ENCODE peak calls at places on chromosomes 2 and 18, in four cellular contexts. One of them, this sample, is unnamed.

GRCh38 chr2:217792611-217793527 is 209.9 kb downstream of the TNS1 start:
- DNase-seq in BJ: no peak
- DNase-seq in fibroblast of lung: peak
- DNase-seq in stomach: no peak
- DNase-seq in this sample: no peak

GRCh38 chr2:157839162-157839801 is 36.8 kb downstream of the ACVR1 start:
- DNase-seq in BJ: no peak
- DNase-seq in fibroblast of lung: peak
- DNase-seq in stomach: no peak
- DNase-seq in this sample: no peak

GRCh38 chr18:55054591-55054990 is 95.3 kb upstream of the CCDC68 start:
- DNase-seq in BJ: no peak
- DNase-seq in fibroblast of lung: peak
- DNase-seq in stomach: no peak
- DNase-seq in this sample: no peak

GRCh38 chr2:71417300-71418202 is 35.8 kb upstream of the DYSF start:
- DNase-seq in fibroblast of lung: no peak
- DNase-seq in stomach: no peak
- DNase-seq in BJ: no peak
- DNase-seq in this sample: no peak

GRCh38 chr2:15869871-15870270 is 70.5 kb upstream of the MYCN start:
- DNase-seq in stomach: no peak
- DNase-seq in fibroblast of lung: no peak
- DNase-seq in BJ: no peak
- DNase-seq in this sample: no peak

GRCh38 chr2:207970138-207970824 is 55.0 kb downstream of the PLEKHM3 start:
- DNase-seq in stomach: no peak
- DNase-seq in fibroblast of lung: no peak
- DNase-seq in BJ: no peak
- DNase-seq in this sample: no peak

GRCh38 chr2:33709986-33710385 is 110.9 kb upstream of the FAM98A start:
- DNase-seq in BJ: no peak
- DNase-seq in fibroblast of lung: no peak
- DNase-seq in stomach: no peak
- DNase-seq in this sample: no peak

GRCh38 chr2:43230481-43230880 is 4.1 kb upstream of the ZFP36L2 start:
- DNase-seq in fibroblast of lung: no peak
- DNase-seq in BJ: no peak
- DNase-seq in stomach: no peak
- DNase-seq in this sample: no peak

GRCh38 chr2:126627623-126628022 is 28.3 kb upstream of the GYPC start:
- DNase-seq in fibroblast of lung: peak
- DNase-seq in stomach: no peak
- DNase-seq in BJ: no peak
- DNase-seq in this sample: no peak

GRCh38 chr2:130827502-130828251 is 9.0 kb upstream of the ARHGEF4 start:
- DNase-seq in BJ: no peak
- DNase-seq in fibroblast of lung: peak
- DNase-seq in stomach: no peak
- DNase-seq in this sample: no peak

GRCh38 chr18:72623444-72623843 is 79.3 kb upstream of the CBLN2 start:
- DNase-seq in fibroblast of lung: no peak
- DNase-seq in stomach: no peak
- DNase-seq in BJ: no peak
- DNase-seq in this sample: no peak

GRCh38 chr2:105180491-105180972 is 61.0 kb upstream of the GPR45 start:
- DNase-seq in BJ: no peak
- DNase-seq in fibroblast of lung: no peak
- DNase-seq in stomach: no peak
- DNase-seq in this sample: no peak

GRCh38 chr2:238267884-238268680 is 20.3 kb downstream of the PER2 start:
- DNase-seq in fibroblast of lung: no peak
- DNase-seq in BJ: no peak
- DNase-seq in stomach: no peak
- DNase-seq in this sample: no peak

GRCh38 chr2:144151877-144152276 is 368.0 kb downstream of the ZEB2 start:
- DNase-seq in fibroblast of lung: no peak
- DNase-seq in stomach: no peak
- DNase-seq in BJ: no peak
- DNase-seq in this sample: no peak

GRCh38 chr18:74831571-74832250 is 234.0 kb downstream of the ZNF407 start:
- DNase-seq in BJ: no peak
- DNase-seq in fibroblast of lung: no peak
- DNase-seq in stomach: no peak
- DNase-seq in this sample: no peak

GRCh38 chr2:138209009-138209408 is 244.7 kb downstream of the HNMT start:
- DNase-seq in stomach: no peak
- DNase-seq in BJ: no peak
- DNase-seq in fibroblast of lung: no peak
- DNase-seq in this sample: no peak

GRCh38 chr2:62180960-62181359 is 15.0 kb upstream of the B3GNT2 start:
- DNase-seq in BJ: no peak
- DNase-seq in stomach: no peak
- DNase-seq in fibroblast of lung: no peak
- DNase-seq in this sample: no peak

GRCh38 chr2:77228379-77228778 is 293.8 kb downstream of the LRRTM4 start:
- DNase-seq in fibroblast of lung: peak
- DNase-seq in stomach: no peak
- DNase-seq in BJ: no peak
- DNase-seq in this sample: no peak

GRCh38 chr2:88764141-88764849 is 72.8 kb downstream of the RPIA start:
- DNase-seq in fibroblast of lung: no peak
- DNase-seq in BJ: no peak
- DNase-seq in stomach: no peak
- DNase-seq in this sample: no peak

GRCh38 chr2:216195565-216195978 is 86.4 kb downstream of the XRCC5 start:
- DNase-seq in stomach: no peak
- DNase-seq in BJ: peak
- DNase-seq in fibroblast of lung: peak
- DNase-seq in this sample: peak

GRCh38 chr2:35585972-35586371 is 769.6 kb upstream of the CRIM1 start:
- DNase-seq in fibroblast of lung: no peak
- DNase-seq in BJ: no peak
- DNase-seq in stomach: no peak
- DNase-seq in this sample: no peak

GRCh38 chr2:105571445-105571987 is 172.7 kb upstream of the FHL2 start:
- DNase-seq in BJ: no peak
- DNase-seq in fibroblast of lung: no peak
- DNase-seq in stomach: no peak
- DNase-seq in this sample: no peak

GRCh38 chr18:76496200-76496890 is 1.3 kb upstream of the ZNF516 start:
- DNase-seq in stomach: peak
- DNase-seq in BJ: no peak
- DNase-seq in fibroblast of lung: peak
- DNase-seq in this sample: no peak

GRCh38 chr18:70046207-70046606 is 98.5 kb upstream of the CD226 start:
- DNase-seq in fibroblast of lung: peak
- DNase-seq in stomach: no peak
- DNase-seq in BJ: no peak
- DNase-seq in this sample: no peak

GRCh38 chr18:26869640-26870039 is 4.1 kb upstream of the AQP4 start:
- DNase-seq in stomach: no peak
- DNase-seq in BJ: no peak
- DNase-seq in fibroblast of lung: no peak
- DNase-seq in this sample: no peak

GRCh38 chr18:5625076-5625475 is 81.3 kb upstream of the EPB41L3 start:
- DNase-seq in stomach: no peak
- DNase-seq in fibroblast of lung: no peak
- DNase-seq in BJ: no peak
- DNase-seq in this sample: no peak

GRCh38 chr2:229048134-229048533 is 223.0 kb downstream of the PID1 start:
- DNase-seq in stomach: no peak
- DNase-seq in BJ: no peak
- DNase-seq in fibroblast of lung: no peak
- DNase-seq in this sample: no peak

GRCh38 chr2:33106115-33106514 is 159.4 kb downstream of the LTBP1 start:
- DNase-seq in stomach: no peak
- DNase-seq in fibroblast of lung: no peak
- DNase-seq in BJ: no peak
- DNase-seq in this sample: no peak

GRCh38 chr2:239307221-239307569 is 93.6 kb downstream of the HDAC4 start:
- DNase-seq in stomach: no peak
- DNase-seq in fibroblast of lung: no peak
- DNase-seq in BJ: no peak
- DNase-seq in this sample: no peak

GRCh38 chr2:22375094-22375493 is 1009.9 kb upstream of the KLHL29 start:
- DNase-seq in BJ: no peak
- DNase-seq in fibroblast of lung: no peak
- DNase-seq in stomach: no peak
- DNase-seq in this sample: no peak

GRCh38 chr2:44598731-44599529 is 237.2 kb downstream of the CAMKMT start:
- DNase-seq in BJ: no peak
- DNase-seq in stomach: no peak
- DNase-seq in fibroblast of lung: no peak
- DNase-seq in this sample: no peak

GRCh38 chr2:58545300-58546280 is 304.5 kb upstream of the FANCL start:
- DNase-seq in fibroblast of lung: no peak
- DNase-seq in stomach: no peak
- DNase-seq in BJ: no peak
- DNase-seq in this sample: no peak

GRCh38 chr2:232781765-232782164 is 5.4 kb upstream of the KCNJ13 start:
- DNase-seq in stomach: no peak
- DNase-seq in fibroblast of lung: peak
- DNase-seq in BJ: peak
- DNase-seq in this sample: peak

GRCh38 chr2:149017116-149017985 is 21.1 kb upstream of the LYPD6B start:
- DNase-seq in fibroblast of lung: peak
- DNase-seq in stomach: peak
- DNase-seq in BJ: no peak
- DNase-seq in this sample: peak

GRCh38 chr18:44602845-44603244 is 77.8 kb upstream of the SETBP1 start:
- DNase-seq in BJ: no peak
- DNase-seq in fibroblast of lung: peak
- DNase-seq in stomach: no peak
- DNase-seq in this sample: no peak

GRCh38 chr18:10009321-10010144 is 95.7 kb downstream of the VAPA start:
- DNase-seq in stomach: no peak
- DNase-seq in BJ: no peak
- DNase-seq in fibroblast of lung: no peak
- DNase-seq in this sample: no peak

GRCh38 chr2:205051417-205051816 is 506.1 kb downstream of the PARD3B start:
- DNase-seq in stomach: no peak
- DNase-seq in BJ: no peak
- DNase-seq in fibroblast of lung: peak
- DNase-seq in this sample: no peak
- TF ChIP-seq CTCF in stomach: no peak
- TF ChIP-seq CTCF in BJ: peak
- TF ChIP-seq CTCF in fibroblast of lung: peak
- TF ChIP-seq CTCF in this sample: peak

GRCh38 chr2:127674241-127675209 is 805 bp downstream of the LIMS2 start:
- DNase-seq in BJ: no peak
- DNase-seq in stomach: peak
- DNase-seq in fibroblast of lung: no peak
- DNase-seq in this sample: no peak
- H3K4me3 ChIP-seq in BJ: peak
- H3K4me3 ChIP-seq in stomach: peak
- H3K4me3 ChIP-seq in fibroblast of lung: peak
- H3K4me3 ChIP-seq in this sample: peak

GRCh38 chr2:26274058-26274613 is 29.4 kb downstream of the HADHB start:
- DNase-seq in stomach: peak
- DNase-seq in fibroblast of lung: peak
- DNase-seq in BJ: peak
- DNase-seq in this sample: peak

GRCh38 chr2:26268184-26268583 is 23.4 kb downstream of the HADHB start:
- DNase-seq in BJ: no peak
- DNase-seq in fibroblast of lung: peak
- DNase-seq in stomach: no peak
- DNase-seq in this sample: no peak

GRCh38 chr2:26273501-26273900 is 28.8 kb downstream of the HADHB start:
- DNase-seq in BJ: no peak
- DNase-seq in stomach: no peak
- DNase-seq in fibroblast of lung: peak
- DNase-seq in this sample: no peak

GRCh38 chr2:26269571-26270170 is 24.9 kb downstream of the HADHB start:
- DNase-seq in stomach: no peak
- DNase-seq in fibroblast of lung: peak
- DNase-seq in BJ: no peak
- DNase-seq in this sample: no peak

GRCh38 chr2:26270363-26270762 is 25.6 kb downstream of the HADHB start:
- DNase-seq in stomach: no peak
- DNase-seq in BJ: no peak
- DNase-seq in fibroblast of lung: peak
- DNase-seq in this sample: no peak
- TF ChIP-seq CTCF in stomach: no peak
- TF ChIP-seq CTCF in BJ: no peak
- TF ChIP-seq CTCF in fibroblast of lung: no peak
- TF ChIP-seq CTCF in this sample: no peak

GRCh38 chr2:235055891-235056516 is 104.2 kb downstream of the SH3BP4 start:
- DNase-seq in fibroblast of lung: peak
- DNase-seq in stomach: peak
- DNase-seq in BJ: no peak
- DNase-seq in this sample: peak
- H3K4me3 ChIP-seq in fibroblast of lung: no peak
- H3K4me3 ChIP-seq in stomach: no peak
- H3K4me3 ChIP-seq in BJ: no peak
- H3K4me3 ChIP-seq in this sample: no peak

GRCh38 chr2:224807153-224807964 is 91.2 kb upstream of the CCDC195 start:
- DNase-seq in fibroblast of lung: peak
- DNase-seq in stomach: no peak
- DNase-seq in BJ: no peak
- DNase-seq in this sample: no peak
- TF ChIP-seq CTCF in fibroblast of lung: peak
- TF ChIP-seq CTCF in stomach: no peak
- TF ChIP-seq CTCF in BJ: no peak
- TF ChIP-seq CTCF in this sample: peak

This sample was measured in epithelial cell of proximal tubule.